ENCODE peak calls at places on chromosomes 3 and 15, in six cellular contexts. R, Z, E, S, I and T are unnamed samples. For H3K36me3 and H3K27me3, the result is how much of the 10 kb centered on the place peaks cover.

GRCh38 chr3:119663885-119664284 is 3.5 kb upstream of the POPDC2 start:
- DNase-seq in R (no peak), Z (no peak), E (no peak), S (no peak), I (no peak), T (no peak)

GRCh38 chr3:82001276-82001953 is 240.0 kb upstream of the GBE1 start:
- DNase-seq in R (no peak), Z (no peak), E (no peak), S (no peak), I (no peak), T (no peak)

GRCh38 chr3:43465109-43465508 is 156.7 kb downstream of the ANO10 start:
- DNase-seq in R (peak), Z (no peak), E (no peak), S (no peak), I (no peak), T (no peak)

GRCh38 chr3:77247817-77248216 is 207.9 kb downstream of the ROBO2 start:
- DNase-seq in R (no peak), Z (no peak), E (no peak), S (no peak), I (no peak), T (no peak)

GRCh38 chr3:171417813-171418212 is 42.4 kb downstream of the TNIK start:
- DNase-seq in R (peak), Z (no peak), E (no peak), S (no peak), I (peak), T (no peak)

GRCh38 chr3:192850501-192850981 is 67.1 kb downstream of the MB21D2 start:
- DNase-seq in R (peak), Z (no peak), E (no peak), S (no peak), I (peak), T (no peak)

GRCh38 chr3:195853930-195854478 is 42.3 kb upstream of the MUC4 start:
- DNase-seq in R (no peak), Z (no peak), E (peak), S (no peak), I (no peak), T (peak)

GRCh38 chr3:54720604-54721003 is 207.3 kb downstream of the LRTM1 start:
- DNase-seq in R (no peak), Z (no peak), E (no peak), S (no peak), I (no peak), T (no peak)

GRCh38 chr3:71658131-71658530 is 67.1 kb downstream of the EIF4E3 start:
- DNase-seq in R (peak), Z (no peak), E (no peak), S (no peak), I (peak), T (no peak)

GRCh38 chr3:41592753-41593152 is 369.1 kb downstream of the ULK4 start:
- DNase-seq in R (no peak), Z (no peak), E (peak), S (no peak), I (no peak), T (no peak)

GRCh38 chr3:194620192-194620591 is 13.0 kb downstream of the TMEM44 start:
- DNase-seq in R (no peak), Z (no peak), E (no peak), S (no peak), I (no peak), T (no peak)

GRCh38 chr3:23710555-23710954 is 95.2 kb upstream of the UBE2E1 start:
- DNase-seq in R (peak), Z (no peak), E (peak), S (no peak), I (peak), T (no peak)

GRCh38 chr15:48467801-48468200 is 136.6 kb downstream of the DUT start:
- DNase-seq in R (no peak), Z (no peak), E (no peak), S (no peak), I (no peak), T (no peak)

GRCh38 chr15:48470096-48470495 is 138.9 kb downstream of the DUT start:
- DNase-seq in R (no peak), Z (no peak), E (no peak), S (no peak), I (no peak), T (no peak)

GRCh38 chr15:48471073-48471472 is 139.8 kb downstream of the DUT start:
- DNase-seq in R (no peak), Z (no peak), E (no peak), S (no peak), I (no peak), T (no peak)

GRCh38 chr15:48469271-48469670 is 138.0 kb downstream of the DUT start:
- DNase-seq in R (no peak), Z (no peak), E (no peak), S (no peak), I (no peak), T (no peak)

GRCh38 chr15:48469681-48470080 is 138.5 kb downstream of the DUT start:
- DNase-seq in R (no peak), Z (no peak), E (no peak), S (no peak), I (no peak), T (no peak)
- H3K36me3 ChIP-seq in R (under half), Z (under half), E (under half), S (under half), I (under half), T (under half)

GRCh38 chr15:56042031-56042430 is 48.6 kb upstream of the NEDD4 start:
- DNase-seq in R (no peak), Z (no peak), E (peak), S (no peak), I (no peak), T (no peak)
- H3K27ac ChIP-seq in R (no peak), Z (no peak), E (no peak), S (no peak), I (no peak), T (no peak)

DNA sequence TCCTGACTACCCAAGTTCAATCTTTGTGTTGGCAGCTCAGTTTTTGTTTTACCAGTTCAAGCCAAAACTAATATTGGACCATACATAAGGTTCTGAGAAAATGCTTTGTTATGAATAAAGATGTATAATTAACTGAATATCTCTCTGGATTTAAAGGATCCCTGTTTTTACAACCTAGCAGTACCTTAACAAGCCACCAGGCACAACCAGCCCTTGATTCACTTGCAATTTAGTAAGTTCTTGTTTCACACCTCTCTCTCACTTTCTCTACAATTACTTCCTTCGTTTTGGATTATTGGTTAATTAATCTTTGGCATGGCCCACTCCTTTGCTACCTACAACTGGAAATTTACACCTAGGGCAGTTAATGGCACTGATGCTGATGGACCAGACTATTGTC is 531.9 kb downstream of the SQOR start:
- DNase-seq in R (no peak), Z (no peak), E (no peak), S (no peak), I (no peak), T (no peak)
- H3K27me3 ChIP-seq in R (under half), Z (under half), E (under half), S (under half), I (under half), T (under half)

DNA sequence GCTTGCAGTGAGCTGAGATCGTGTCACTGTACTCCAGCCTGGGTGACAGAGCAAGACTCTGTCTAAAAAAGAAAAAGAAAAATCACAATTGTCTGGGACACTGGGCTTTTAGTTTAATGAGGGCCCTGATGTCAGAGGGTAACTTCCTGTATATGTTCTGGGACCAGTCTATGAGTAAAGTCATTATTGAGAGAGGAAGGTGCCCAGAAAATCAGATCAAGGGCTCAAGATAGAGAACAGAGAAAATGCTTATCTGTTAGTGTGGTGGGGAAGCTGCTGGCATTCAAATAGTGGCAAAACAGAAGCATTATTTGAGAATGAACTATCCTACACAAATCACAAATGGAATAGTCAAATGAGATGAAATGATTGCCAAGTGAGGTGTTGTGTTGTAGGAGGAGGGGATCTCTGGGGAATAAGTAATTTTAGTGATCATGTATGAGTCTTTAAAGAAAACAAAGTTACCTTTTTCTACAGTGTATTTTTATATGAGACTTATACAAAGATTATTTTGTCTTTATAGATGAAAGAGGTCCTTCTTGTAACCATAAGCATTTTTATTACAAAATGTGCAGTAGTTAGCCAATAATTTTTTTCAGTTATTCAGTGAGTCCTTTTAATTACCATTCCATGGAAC is 13.4 kb downstream of the ARIH2 start:
- DNase-seq in R (no peak), Z (no peak), E (no peak), S (no peak), I (no peak), T (no peak)
- H3K36me3 ChIP-seq in R (under half), Z (under half), E (under half), S (under half), I (under half), T (half or more)

GRCh38 chr3:33943277-33943676 is 144.8 kb downstream of the PDCD6IP start:
- DNase-seq in R (no peak), Z (no peak), E (no peak), S (no peak), I (no peak), T (no peak)
- H3K27ac ChIP-seq in R (no peak), Z (no peak), E (no peak), S (no peak), I (no peak), T (no peak)

DNA sequence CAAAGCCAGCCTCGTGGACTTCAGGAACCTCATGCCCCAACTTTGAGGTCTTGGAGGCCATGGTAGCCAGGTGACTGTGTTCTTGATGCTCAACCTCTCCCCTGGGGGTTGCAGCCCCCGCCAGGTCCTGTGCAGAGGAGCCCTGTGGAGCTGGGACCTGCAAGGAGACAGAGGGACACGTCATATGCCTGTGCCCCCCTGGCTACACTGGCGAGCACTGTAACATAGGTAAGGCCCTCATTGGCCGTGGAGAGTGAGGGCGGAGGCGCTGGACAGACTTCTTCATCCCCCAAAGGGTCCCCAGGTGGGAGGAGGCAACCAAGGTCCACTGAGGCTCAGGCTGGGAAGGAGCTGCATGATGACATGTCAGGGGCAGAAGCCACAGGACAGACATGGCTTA is 35.1 kb downstream of the HAPLN3 start:
- DNase-seq in R (no peak), Z (no peak), E (no peak), S (no peak), I (no peak), T (no peak)
- H3K27me3 ChIP-seq in R (under half), Z (under half), E (under half), S (under half), I (under half), T (under half)

GRCh38 chr3:51390186-51390585 is 899 bp upstream of the RBM15B start:
- DNase-seq in R (no peak), Z (peak), E (no peak), S (no peak), I (no peak), T (no peak)

GRCh38 chr3:51391566-51392300 is 648 bp downstream of the RBM15B start:
- DNase-seq in R (peak), Z (peak), E (peak), S (no peak), I (peak), T (peak)

GRCh38 chr3:51391075-51391565 is at the start of gene RBM15B:
- DNase-seq in R (peak), Z (peak), E (peak), S (peak), I (peak), T (peak)

GRCh38 chr3:51389423-51390183 is 1.5 kb upstream of the RBM15B start:
- DNase-seq in R (peak), Z (peak), E (peak), S (peak), I (peak), T (peak)

DNA sequence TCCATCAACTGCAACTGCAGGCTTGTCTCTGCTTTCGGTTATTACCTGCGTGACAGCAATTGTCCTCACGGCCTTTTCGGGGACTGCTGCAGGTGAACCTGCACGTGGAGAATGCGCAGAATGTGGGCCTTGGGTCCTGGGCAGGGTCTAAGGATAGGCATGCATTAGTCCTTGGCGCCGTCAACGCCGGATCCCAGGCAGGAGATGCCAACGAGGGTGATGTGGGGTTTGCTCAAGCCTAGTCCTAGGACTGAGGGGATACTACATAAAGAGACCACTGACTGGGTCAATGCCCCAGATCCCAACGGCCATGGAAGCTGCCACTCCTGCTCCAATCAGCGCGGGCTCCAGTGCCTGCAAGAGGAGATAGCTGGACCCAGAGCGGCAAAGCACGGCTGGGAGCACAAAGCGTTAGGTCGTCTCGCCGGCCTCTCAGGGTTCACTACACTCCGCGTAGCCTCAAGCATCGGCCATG is 448 bp upstream of the RBM15B start:
- DNase-seq in R (no peak), Z (no peak), E (no peak), S (no peak), I (no peak), T (no peak)
- H3K36me3 ChIP-seq in R (under half), Z (under half), E (under half), S (under half), I (under half), T (half or more)

GRCh38 chr3:182980204-182981037 is at the start of gene DCUN1D1:
- DNase-seq in R (peak), Z (peak), E (peak), S (peak), I (peak), T (peak)

GRCh38 chr3:182978387-182978786 is 2.0 kb downstream of the DCUN1D1 start:
- DNase-seq in R (no peak), Z (no peak), E (no peak), S (no peak), I (no peak), T (no peak)

GRCh38 chr3:182979103-182979697 is 1.1 kb downstream of the DCUN1D1 start:
- DNase-seq in R (peak), Z (no peak), E (no peak), S (no peak), I (no peak), T (no peak)

GRCh38 chr3:182979719-182980191 is 583 bp downstream of the DCUN1D1 start:
- DNase-seq in R (peak), Z (peak), E (peak), S (no peak), I (peak), T (peak)

GRCh38 chr3:182981038-182981380 is 671 bp upstream of the DCUN1D1 start:
- DNase-seq in R (no peak), Z (no peak), E (no peak), S (no peak), I (no peak), T (no peak)
- H3K27ac ChIP-seq in R (peak), Z (peak), E (no peak), S (peak), I (peak), T (peak)

DNA sequence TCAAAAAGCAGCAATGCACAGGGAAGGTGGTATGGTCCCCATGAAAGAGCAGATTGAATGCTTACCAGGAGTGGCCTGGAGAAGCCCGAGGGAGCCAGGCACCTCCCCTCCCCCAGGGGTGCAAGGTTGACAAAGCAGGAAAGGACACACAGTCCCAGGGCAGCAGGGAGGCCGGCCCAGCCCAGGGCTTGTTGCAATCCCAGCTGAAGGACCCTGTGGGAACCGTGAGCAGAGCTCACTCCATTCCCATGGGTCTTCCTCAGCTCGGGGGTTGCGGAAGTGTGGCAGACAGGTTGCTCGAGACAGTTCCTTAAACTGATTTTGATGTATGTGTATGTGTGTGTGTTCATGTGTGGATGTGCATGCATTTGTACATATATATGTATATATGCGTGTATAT is 15.8 kb downstream of the UROC1 start:
- DNase-seq in R (no peak), Z (no peak), E (no peak), S (no peak), I (no peak), T (no peak)
- H3K27me3 ChIP-seq in R (under half), Z (under half), E (under half), S (under half), I (under half), T (under half)